ENCODE peak calls at places on chromosomes 3 and 15, in four cellular contexts. K is HepG2, U is H1, W is SK-N-SH. J is an unnamed sample.

GRCh38 chr15:36844453-36845094 is 255.8 kb downstream of the MEIS2 start:
- DNase-seq in K (peak; percentile 13), U (no peak), W (no peak), J (no peak)

GRCh38 chr3:36901588-36901987 is 43.3 kb downstream of the TRANK1 start:
- DNase-seq in K (no peak), U (no peak), W (no peak), J (no peak)

GRCh38 chr3:100165926-100166550 is 51.7 kb upstream of the FILIP1L start:
- DNase-seq in K (no peak), U (no peak), W (no peak), J (no peak)

GRCh38 chr3:152657002-152657400 is 177.9 kb upstream of the P2RY1 start:
- DNase-seq in K (no peak), U (peak; percentile 9), W (peak; percentile 7), J (no peak)

GRCh38 chr3:66822059-66823009 is 175.8 kb upstream of the KBTBD8 start:
- DNase-seq in K (peak; percentile 49), U (peak; percentile 78), W (peak; percentile 39), J (peak; percentile 9)

GRCh38 chr15:65369148-65369547 is 8.7 kb downstream of the IGDCC3 start:
- DNase-seq in K (no peak), U (no peak), W (no peak), J (no peak)

GRCh38 chr15:42549052-42549491 is 434 bp downstream of the HAUS2 start:
- DNase-seq in K (peak; percentile 12), U (no peak), W (peak; percentile 73), J (no peak)

GRCh38 chr3:153093629-153094028 is 68.4 kb upstream of the RAP2B start:
- DNase-seq in K (no peak), U (no peak), W (no peak), J (no peak)

GRCh38 chr3:134535186-134535974 is 49.5 kb downstream of the CEP63 start:
- DNase-seq in K (no peak), U (no peak), W (no peak), J (no peak)

GRCh38 chr3:149765762-149766334 is 13.6 kb upstream of the COMMD2 start:
- DNase-seq in K (peak; percentile 27), U (no peak), W (peak; percentile 9), J (no peak)

GRCh38 chr3:130892759-130893239 is 1.1 kb upstream of the ATP2C1 start:
- DNase-seq in K (peak; percentile 76), U (no peak), W (peak; percentile 70), J (peak; percentile 64)

GRCh38 chr3:169362261-169362660 is 301.3 kb downstream of the MECOM start:
- DNase-seq in K (no peak), U (no peak), W (no peak), J (no peak)

GRCh38 chr3:171462224-171462623 is 2.0 kb upstream of the TNIK start:
- DNase-seq in K (no peak), U (no peak), W (no peak), J (no peak)

GRCh38 chr15:27358751-27359434 is 387.9 kb downstream of the GABRG3 start:
- DNase-seq in K (peak; percentile 5), U (peak; percentile 49), W (peak; percentile 41), J (no peak)

GRCh38 chr15:83250766-83251165 is 33.7 kb downstream of the BNC1 start:
- DNase-seq in K (no peak), U (no peak), W (no peak), J (no peak)

GRCh38 chr3:186888569-186888968 is 41.8 kb upstream of the ST6GAL1 start:
- DNase-seq in K (no peak), U (no peak), W (no peak), J (no peak)
- TF ChIP-seq TCF12 in K (no peak), U (no peak), W (no peak), J (no peak)

GRCh38 chr3:155629006-155629405 is 115.9 kb downstream of the PLCH1 start:
- DNase-seq in K (no peak), U (no peak), W (no peak), J (no peak)
- TF ChIP-seq GABPA in K (no peak), U (no peak), W (no peak), J (no peak)

DNA sequence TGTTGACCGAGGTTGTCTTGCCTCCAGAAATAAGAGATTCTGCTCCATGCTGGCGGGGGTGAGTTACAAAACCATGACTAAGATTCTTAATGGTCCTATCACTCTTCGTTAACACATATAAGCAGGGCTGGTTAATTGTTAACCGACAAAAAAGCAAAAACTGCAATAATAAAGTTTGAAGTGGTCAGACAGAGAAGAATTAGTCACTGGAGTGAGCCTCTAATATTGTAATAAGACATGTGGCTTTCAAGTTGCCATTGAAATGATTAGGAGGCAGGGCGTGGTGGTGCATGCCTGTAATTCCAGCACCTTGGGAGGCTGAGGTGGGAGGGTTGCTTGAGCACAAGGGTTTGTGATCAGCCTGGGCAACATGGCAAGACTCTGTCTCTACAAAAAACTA is 78.4 kb upstream of the NR2F2 start:
- DNase-seq in K (no peak), U (no peak), W (no peak), J (no peak)
- TF ChIP-seq TCF12 in K (no peak), U (no peak), W (no peak), J (no peak)

GRCh38 chr3:183503738-183504137 is 51.8 kb downstream of the KLHL6 start:
- DNase-seq in K (no peak), U (no peak), W (peak; percentile 33), J (no peak)
- TF ChIP-seq GABPA in K (no peak), U (no peak), W (no peak), J (no peak)

GRCh38 chr3:24641628-24642027 is 147.0 kb upstream of the THRB start:
- DNase-seq in K (no peak), U (no peak), W (no peak), J (no peak)

GRCh38 chr3:24645047-24645446 is 150.4 kb upstream of the THRB start:
- DNase-seq in K (no peak), U (no peak), W (no peak), J (no peak)

GRCh38 chr3:24650839-24651238 is 156.2 kb upstream of the THRB start:
- DNase-seq in K (no peak), U (no peak), W (no peak), J (no peak)

DNA sequence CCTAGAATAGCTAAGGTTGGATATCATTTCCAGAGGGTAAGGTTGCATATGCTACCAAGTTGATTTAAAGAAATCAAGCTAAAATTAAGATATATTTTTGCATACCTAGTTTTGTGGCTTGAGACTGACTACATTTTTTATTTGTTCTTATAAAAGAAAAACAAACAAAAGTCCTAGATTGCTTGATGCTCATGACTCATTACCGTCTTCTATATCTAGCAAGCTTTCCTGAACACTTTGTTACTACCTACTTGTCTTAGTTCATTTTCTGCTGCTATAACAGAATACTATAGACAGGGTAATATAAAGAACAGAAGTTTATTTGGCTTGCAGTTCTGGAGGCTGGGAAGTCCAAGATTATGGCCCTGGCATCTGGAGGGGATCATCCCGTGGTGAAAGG is 152.1 kb upstream of the THRB start:
- DNase-seq in K (no peak), U (no peak), W (no peak), J (no peak)
- TF ChIP-seq TCF12 in K (no peak), U (no peak), W (no peak), J (no peak)

GRCh38 chr3:4828279-4829030 is 150.8 kb upstream of the BHLHE40 start:
- DNase-seq in K (no peak), U (no peak), W (no peak), J (no peak)

GRCh38 chr3:4824948-4825325 is 154.3 kb upstream of the BHLHE40 start:
- DNase-seq in K (peak; percentile 3), U (no peak), W (no peak), J (no peak)

GRCh38 chr3:4825572-4826236 is 153.5 kb upstream of the BHLHE40 start:
- DNase-seq in K (peak; percentile 17), U (no peak), W (no peak), J (no peak)

GRCh38 chr3:4827767-4828166 is 151.5 kb upstream of the BHLHE40 start:
- DNase-seq in K (no peak), U (no peak), W (no peak), J (no peak)

DNA sequence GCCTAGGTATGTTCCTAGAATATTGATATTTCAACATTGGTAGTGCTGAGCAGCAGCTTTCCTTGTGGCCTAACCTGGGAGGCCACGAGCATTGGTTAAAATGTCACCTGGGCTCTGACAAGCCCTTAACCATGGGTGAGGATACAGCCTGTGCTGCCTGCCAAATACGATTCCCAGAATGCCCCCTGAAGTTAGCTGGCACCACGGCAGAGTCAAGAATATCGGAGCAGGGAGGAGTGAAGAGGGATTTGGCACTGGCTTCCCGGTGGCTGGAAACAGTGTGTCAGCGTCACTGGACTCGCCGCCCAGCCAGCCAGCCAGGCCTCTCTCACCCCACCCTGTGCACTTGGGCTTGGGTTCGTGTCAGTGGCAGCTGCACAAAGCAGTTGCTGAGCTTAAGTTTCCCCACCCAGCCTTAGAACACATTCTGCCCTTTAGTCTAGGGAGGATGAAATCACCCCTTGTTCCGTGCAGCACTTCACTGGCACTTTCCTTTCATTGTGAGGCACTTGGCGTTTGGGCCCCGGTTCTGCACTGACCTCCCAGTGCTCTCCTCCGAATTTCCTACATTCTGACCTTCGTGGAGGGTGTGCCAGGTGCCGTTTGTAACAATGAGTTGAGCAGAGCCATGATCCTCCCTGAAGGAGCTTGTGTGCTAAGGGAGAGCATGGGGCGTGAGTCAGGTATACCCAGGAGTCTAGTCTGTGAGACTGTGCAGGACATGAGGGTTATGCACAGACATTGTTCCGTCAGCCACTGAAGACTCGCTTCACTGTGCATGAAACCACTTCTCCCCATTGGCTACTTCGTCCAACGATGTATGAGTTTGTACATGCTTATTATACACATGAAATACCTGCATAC is 152.8 kb upstream of the BHLHE40 start:
- DNase-seq in K (no peak), U (no peak), W (no peak), J (no peak)
- TF ChIP-seq GABPA in K (no peak), U (no peak), W (no peak), J (no peak)